ENCODE peak calls at places on chromosomes 2 and 18, in eight cellular contexts. X is mesenchymal stem cell, O is stomach, D is Peyer's patch, V is H7, H is MM.1S, Q is mammary epithelial cell, Z is colonic mucosa. G is an unnamed sample.

GRCh38 chr18:72762505-72763122 is 105.2 kb downstream of the NETO1 start:
- DNase-seq in X (peak; percentile 69), O (no peak), D (no peak), V (no peak), H (peak; percentile 72), Q (peak; percentile 61), Z (no peak), G (no peak)

GRCh38 chr2:144256996-144257707 is 262.8 kb downstream of the ZEB2 start:
- DNase-seq in X (no peak), O (no peak), D (no peak), V (no peak), H (no peak), Q (peak; percentile 35), Z (no peak), G (no peak)

GRCh38 chr2:226683196-226683595 is 116.4 kb downstream of the IRS1 start:
- DNase-seq in X (no peak), O (no peak), D (no peak), V (no peak), H (no peak), Q (peak; percentile 66), Z (no peak), G (no peak)

GRCh38 chr2:113227290-113227689 is 51.4 kb downstream of the PAX8 start:
- DNase-seq in X (peak; percentile 70), O (no peak), D (no peak), V (no peak), H (no peak), Q (no peak), Z (no peak), G (no peak)

GRCh38 chr2:113407446-113408099 is 29.9 kb upstream of the ZNG1B start:
- DNase-seq in X (no peak), O (no peak), D (no peak), V (no peak), H (no peak), Q (peak; percentile 45), Z (no peak), G (no peak)

GRCh38 chr18:50044402-50044801 is 150.5 kb downstream of the MYO5B start:
- DNase-seq in X (no peak), O (no peak), D (no peak), V (peak; percentile 28), H (peak; percentile 44), Q (no peak), Z (no peak), G (no peak)

GRCh38 chr2:217868911-217869334 is 133.9 kb downstream of the TNS1 start:
- DNase-seq in X (peak; percentile 55), O (no peak), D (no peak), V (no peak), H (no peak), Q (no peak), Z (no peak), G (no peak)

GRCh38 chr2:157691131-157691530 is 62.5 kb upstream of the ACVR1C start:
- DNase-seq in X (no peak), O (no peak), D (no peak), V (no peak), H (no peak), Q (no peak), Z (no peak), G (no peak)

GRCh38 chr2:16051046-16051489 is 110.7 kb downstream of the MYCN start:
- DNase-seq in X (no peak), O (no peak), D (no peak), V (no peak), H (no peak), Q (no peak), Z (no peak), G (no peak)

GRCh38 chr2:177906041-177906718 is 166.4 kb downstream of the PDE11A start:
- DNase-seq in X (peak; percentile 73), O (peak; percentile 67), D (peak; percentile 17), V (peak; percentile 44), H (peak; percentile 77), Q (peak; percentile 45), Z (peak; percentile 77), G (no peak)

GRCh38 chr18:48032876-48033769 is 102.7 kb upstream of the SMAD2 start:
- DNase-seq in X (peak; percentile 16), O (no peak), D (no peak), V (no peak), H (no peak), Q (peak; percentile 75), Z (no peak), G (no peak)

GRCh38 chr2:85181844-85182456 is 48.8 kb downstream of the TCF7L1 start:
- DNase-seq in X (no peak), O (no peak), D (no peak), V (no peak), H (no peak), Q (no peak), Z (no peak), G (no peak)

GRCh38 chr18:37260367-37261093 is 305.1 kb downstream of the CELF4 start:
- DNase-seq in X (no peak), O (no peak), D (no peak), V (no peak), H (no peak), Q (no peak), Z (no peak), G (no peak)

GRCh38 chr2:79630060-79630459 is 117.2 kb downstream of the CTNNA2 start:
- DNase-seq in X (no peak), O (no peak), D (no peak), V (no peak), H (no peak), Q (no peak), Z (no peak), G (no peak)

GRCh38 chr18:63180971-63181376 is 138.6 kb downstream of the BCL2 start:
- DNase-seq in X (no peak), O (no peak), D (no peak), V (no peak), H (no peak), Q (no peak), Z (no peak), G (no peak)

GRCh38 chr18:75775121-75775520 is 347.6 kb upstream of the SMIM21 start:
- DNase-seq in X (no peak), O (no peak), D (no peak), V (no peak), H (no peak), Q (no peak), Z (no peak), G (no peak)

GRCh38 chr2:28209312-28209711 is 183.3 kb upstream of the FOSL2 start:
- DNase-seq in X (peak; percentile 25), O (no peak), D (no peak), V (no peak), H (no peak), Q (no peak), Z (peak; percentile 58), G (no peak)

GRCh38 chr2:120486946-120487345 is 141.0 kb downstream of the INHBB start:
- DNase-seq in X (peak; percentile 32), O (no peak), D (no peak), V (no peak), H (no peak), Q (no peak), Z (no peak), G (no peak)

GRCh38 chr18:67735506-67735905 is 219.0 kb upstream of the DSEL start:
- DNase-seq in X (no peak), O (no peak), D (no peak), V (no peak), H (peak; percentile 14), Q (peak; percentile 28), Z (no peak), G (no peak)

GRCh38 chr18:34222025-34222395 is 2.7 kb downstream of the NOL4 start:
- DNase-seq in X (no peak), O (no peak), D (no peak), V (peak; percentile 23), H (peak; percentile 38), Q (no peak), Z (no peak), G (no peak)
- H3K27me3 ChIP-seq in X (peaks cover 74% of the 10 kb centered on the region), O (peaks cover 8% of the 10 kb centered on the region), D (peaks cover 18% of the 10 kb centered on the region), V (peaks cover 53% of the 10 kb centered on the region), H (no peaks in the 10 kb centered on the region), Q (peaks cover 47% of the 10 kb centered on the region), Z (peaks cover 26% of the 10 kb centered on the region), G (peaks cover 5% of the 10 kb centered on the region)

DNA sequence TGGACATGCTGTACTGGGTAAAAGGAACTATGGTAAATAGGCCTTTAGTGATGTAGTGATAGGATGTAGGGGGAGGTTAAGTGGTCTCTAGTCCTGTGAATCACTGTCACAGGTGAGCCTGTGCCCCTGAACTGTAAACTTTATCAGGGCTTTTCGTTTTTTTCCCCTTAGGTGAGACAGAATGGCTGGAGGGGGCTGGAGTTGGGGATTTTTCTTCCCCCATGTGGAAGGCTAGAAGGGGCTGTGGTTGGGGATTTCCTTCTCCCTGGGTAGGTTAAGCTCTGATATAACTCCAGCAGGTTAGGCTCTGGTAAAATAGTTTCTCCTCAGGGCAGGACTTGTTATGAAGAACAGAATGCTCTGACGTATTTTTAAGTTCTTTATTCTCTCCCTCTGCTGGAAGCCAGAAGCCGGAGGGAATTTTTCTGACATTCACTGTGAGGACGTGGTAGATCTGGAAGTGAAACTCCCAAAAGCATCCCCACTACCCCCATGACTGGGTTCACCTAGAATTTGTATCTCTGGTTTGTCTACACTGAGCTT is 28.5 kb downstream of the PIKFYVE start:
- DNase-seq in X (no peak), O (no peak), D (no peak), V (no peak), H (no peak), Q (no peak), Z (no peak), G (no peak)
- H3K4me3 ChIP-seq in X (no peak overlapping the region), O (no peak overlapping the region), D (no peak overlapping the region), V (no peak overlapping the region), H (no peak overlapping the region), Q (no peak overlapping the region), Z (no peak overlapping the region), G (no peak overlapping the region)

DNA sequence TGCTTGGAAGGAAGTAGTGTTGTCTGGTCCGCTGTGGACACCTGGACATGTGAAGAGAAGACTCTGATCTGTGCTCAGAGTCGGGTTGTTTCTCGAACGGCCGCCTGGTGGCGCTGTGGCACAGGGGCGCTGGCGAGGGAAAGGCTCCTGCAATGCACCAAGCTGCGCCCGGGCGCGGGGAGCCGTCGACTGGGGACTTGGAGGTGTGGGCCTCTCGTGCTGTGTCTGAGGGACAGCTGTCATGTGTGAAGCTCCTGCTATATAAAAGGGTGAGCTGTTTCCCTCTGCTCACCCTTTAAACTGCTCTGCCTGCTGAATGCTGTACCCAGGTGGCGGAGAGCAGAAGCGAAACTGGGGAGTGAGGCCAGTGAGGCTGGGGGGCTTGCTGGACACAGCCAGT is 44.0 kb downstream of the GNAL start:
- DNase-seq in X (peak; percentile 61), O (peak; percentile 81), D (peak; percentile 58), V (peak; percentile 89), H (peak; percentile 72), Q (peak; percentile 63), Z (peak; percentile 75), G (no peak)
- H3K27me3 ChIP-seq in X (peaks cover 60% of the 10 kb centered on the region), O (no peaks in the 10 kb centered on the region), D (no peaks in the 10 kb centered on the region), V (no peaks in the 10 kb centered on the region), H (no peaks in the 10 kb centered on the region), Q (no peaks in the 10 kb centered on the region), Z (no peaks in the 10 kb centered on the region), G (peaks cover 12% of the 10 kb centered on the region)

DNA sequence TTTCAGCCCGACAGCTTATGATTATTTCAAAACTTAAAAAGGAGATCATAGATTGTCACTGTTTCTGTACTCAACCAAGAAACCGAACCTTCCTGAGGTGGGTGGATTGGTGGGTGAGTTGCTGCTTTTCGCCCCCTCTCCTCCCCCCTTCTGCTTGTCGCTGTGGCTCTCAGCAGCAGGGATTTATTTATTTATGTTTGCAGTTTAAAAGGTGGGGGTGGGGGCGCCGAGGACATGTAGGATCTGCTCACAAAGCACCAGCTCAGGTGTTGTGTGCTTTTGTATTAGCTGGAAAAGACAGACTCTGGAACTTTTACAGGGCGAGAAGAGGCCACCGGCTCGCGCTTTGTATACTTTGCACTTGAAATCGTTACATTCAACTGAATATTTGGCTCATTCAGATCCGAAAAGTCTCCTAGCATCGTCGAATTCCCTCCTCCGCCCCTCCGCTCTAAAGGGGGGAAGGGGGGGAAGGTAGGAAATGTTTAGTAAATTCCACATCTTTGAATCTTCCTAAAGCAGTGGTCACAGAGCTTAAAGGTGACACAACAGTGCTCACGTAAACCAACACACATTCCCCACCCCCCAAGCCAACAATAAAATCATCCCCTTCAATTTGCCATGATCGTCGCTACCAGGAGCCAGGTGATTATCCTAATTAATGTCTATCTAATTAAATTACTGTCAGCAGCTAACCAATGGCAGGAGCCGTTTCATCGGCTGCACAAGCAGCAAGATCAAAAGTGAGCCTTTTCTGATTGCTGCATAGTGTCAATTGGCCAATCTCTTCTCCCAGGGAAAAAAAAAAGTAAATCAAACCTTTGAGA is 417 bp upstream of the TBR1 start:
- DNase-seq in X (peak; percentile 28), O (no peak), D (no peak), V (peak; percentile 46), H (no peak), Q (no peak), Z (no peak), G (no peak)
- H3K4me3 ChIP-seq in X (no peak overlapping the region), O (no peak overlapping the region), D (peak overlapping the region; percentile 24), V (no peak overlapping the region), H (no peak overlapping the region), Q (no peak overlapping the region), Z (no peak overlapping the region), G (peak overlapping the region; percentile 52)

G was measured in esophagus squamous epithelium.